ENCODE peak calls at places on chromosomes 16 and 17, in seven cellular contexts. N is GM23338, Y is heart left ventricle, S is left ventricle myocardium inferior, D is stomach, V is HL-60, T is A549. B is an unnamed sample.

GRCh38 chr17:4764612-4765011 is 7.1 kb upstream of the TM4SF5 start:
- DNase-seq in N (no peak), Y (no peak), S (no peak), D (no peak), V (peak; percentile 49), T (no peak), B (no peak)

GRCh38 chr16:5791011-5791410 is 693.4 kb upstream of the EEF2KMT start:
- DNase-seq in N (no peak), Y (no peak), S (no peak), D (no peak), V (no peak), T (no peak), B (no peak)

GRCh38 chr16:398551-399277 is 1.7 kb downstream of the NME4 start:
- DNase-seq in N (peak; percentile 74), Y (no peak), S (no peak), D (no peak), V (no peak), T (no peak), B (peak; percentile 80)

GRCh38 chr17:1045456-1045855 is 48.5 kb downstream of the TIMM22 start:
- DNase-seq in N (no peak), Y (no peak), S (no peak), D (no peak), V (no peak), T (no peak), B (no peak)

GRCh38 chr17:82940226-82941020 is 100.6 kb upstream of the ZNF750 start:
- DNase-seq in N (no peak), Y (peak; percentile 13), S (peak; percentile 9), D (no peak), V (no peak), T (no peak), B (peak; percentile 78)

GRCh38 chr17:27420211-27420950 is 35.9 kb upstream of the KSR1 start:
- DNase-seq in N (no peak), Y (no peak), S (no peak), D (no peak), V (no peak), T (no peak), B (no peak)

GRCh38 chr16:76518791-76519190 is 241.6 kb downstream of the CNTNAP4 start:
- DNase-seq in N (peak; percentile 51), Y (no peak), S (no peak), D (no peak), V (no peak), T (no peak), B (no peak)

GRCh38 chr17:5291683-5292082 is 9.6 kb downstream of the RABEP1 start:
- DNase-seq in N (no peak), Y (no peak), S (no peak), D (no peak), V (no peak), T (no peak), B (no peak)

GRCh38 chr17:27824745-27825144 is 24.4 kb upstream of the NOS2 start:
- DNase-seq in N (no peak), Y (no peak), S (no peak), D (no peak), V (no peak), T (no peak), B (no peak)

DNA sequence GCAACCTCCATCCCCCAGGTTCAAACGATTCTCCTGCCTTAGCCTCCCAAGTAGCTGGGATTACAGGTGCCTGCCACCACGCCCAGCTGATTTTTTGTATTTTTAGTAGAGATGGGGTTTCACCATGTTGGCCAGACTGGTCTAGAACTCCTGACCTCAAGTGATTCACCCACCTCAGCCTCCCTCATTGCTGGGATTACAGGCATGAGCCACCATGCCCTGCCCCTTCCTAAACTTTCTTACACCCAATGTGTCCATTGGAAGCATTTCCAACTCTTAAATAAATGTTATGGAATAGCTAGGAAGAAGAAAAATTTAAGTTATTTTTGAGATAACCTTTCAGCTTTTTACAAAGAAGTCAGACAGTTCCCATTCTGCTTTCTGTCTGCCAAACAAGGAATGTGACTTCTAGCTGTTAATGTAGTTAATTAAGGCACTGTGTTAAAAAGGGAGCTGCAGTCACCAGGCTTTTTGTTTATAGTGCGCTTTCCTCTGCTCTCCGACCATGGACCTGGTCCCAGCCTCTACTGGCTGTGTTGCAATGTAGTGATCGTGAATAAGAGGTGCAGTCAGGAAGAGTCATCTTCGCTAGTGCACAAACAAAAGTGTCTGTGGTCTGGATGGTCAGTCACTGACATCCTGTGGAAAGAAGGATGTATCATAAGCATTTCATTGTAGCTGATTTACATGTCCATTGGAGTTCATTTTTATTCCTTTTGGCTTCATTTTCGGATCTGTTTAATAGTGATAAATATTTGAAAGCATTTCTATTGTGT is 39.7 kb downstream of the USP10 start:
- DNase-seq in N (no peak), Y (no peak), S (no peak), D (no peak), V (no peak), T (no peak), B (peak; percentile 88)
- TF ChIP-seq CTCF in N (no peak), Y (no peak), S (no peak), D (no peak), V (no peak), T (no peak), B (no peak)

DNA sequence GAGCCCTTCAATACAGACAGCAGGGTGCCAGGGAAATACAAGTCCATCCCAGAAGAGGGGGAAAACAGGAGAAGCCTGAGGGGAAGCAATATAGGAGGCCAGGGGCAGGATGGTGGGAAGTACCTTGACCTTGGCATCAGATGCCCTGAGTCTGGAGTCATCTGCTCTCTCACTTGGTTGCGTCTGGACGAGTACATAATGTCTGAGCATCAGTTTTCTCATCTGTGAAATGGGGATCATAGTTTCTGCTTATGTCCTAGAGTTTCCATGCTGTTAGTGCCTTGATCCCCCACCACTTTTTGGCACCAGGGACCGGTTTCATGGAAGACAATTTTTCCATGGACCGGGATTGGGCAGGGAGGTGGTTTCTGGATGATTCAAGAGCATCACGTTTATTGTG is 2.3 kb downstream of the STAT5A start:
- DNase-seq in N (no peak), Y (no peak), S (no peak), D (no peak), V (no peak), T (no peak), B (peak; percentile 73)
- H3K27ac ChIP-seq in N (no peak overlapping the region), Y (no peak overlapping the region), S (peak overlapping the region; percentile 27), D (no peak overlapping the region), V (no peak overlapping the region), T (no peak overlapping the region), B (no peak overlapping the region)

DNA sequence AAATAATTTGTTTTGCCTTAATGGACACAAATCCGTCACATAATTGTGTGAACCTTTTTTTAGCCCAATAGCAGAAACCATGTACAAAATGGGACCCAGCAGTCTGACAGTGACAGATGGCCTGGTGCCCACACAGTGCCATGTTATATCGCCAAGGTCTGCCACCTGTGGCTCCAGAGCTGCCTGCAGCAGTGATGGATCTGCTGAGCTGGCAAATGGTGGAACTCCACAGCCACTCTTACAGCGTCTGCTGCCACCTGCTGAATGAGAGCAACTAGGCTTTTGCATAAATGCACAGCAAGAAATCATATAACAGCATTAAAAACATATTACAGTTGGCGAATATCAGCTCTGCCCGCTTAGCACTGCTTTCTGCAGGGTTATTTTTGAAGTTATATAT is 59.4 kb downstream of the NUP93 start:
- DNase-seq in N (no peak), Y (peak; percentile 19), S (no peak), D (peak; percentile 73), V (peak; percentile 66), T (peak; percentile 80), B (no peak)
- TF ChIP-seq CTCF in N (peak; percentile 56), Y (peak; percentile 31), S (peak; percentile 59), D (peak; percentile 16), V (peak; percentile 27), T (peak; percentile 63), B (peak; percentile 62)

GRCh38 chr17:80855196-80855967 is 136.3 kb upstream of the CHMP6 start:
- DNase-seq in N (no peak), Y (no peak), S (no peak), D (no peak), V (no peak), T (no peak), B (peak; percentile 19)

GRCh38 chr17:80856863-80857488 is 134.7 kb upstream of the CHMP6 start:
- DNase-seq in N (no peak), Y (no peak), S (no peak), D (no peak), V (no peak), T (no peak), B (peak; percentile 35)

GRCh38 chr17:80854220-80854619 is 137.4 kb upstream of the CHMP6 start:
- DNase-seq in N (no peak), Y (no peak), S (no peak), D (no peak), V (no peak), T (no peak), B (no peak)

GRCh38 chr17:80857721-80858171 is 133.9 kb upstream of the CHMP6 start:
- DNase-seq in N (no peak), Y (no peak), S (no peak), D (no peak), V (no peak), T (no peak), B (peak; percentile 36)

GRCh38 chr17:80855968-80856862 is 135.4 kb upstream of the CHMP6 start:
- DNase-seq in N (no peak), Y (no peak), S (no peak), D (peak; percentile 50), V (peak; percentile 84), T (peak; percentile 93), B (peak; percentile 96)
- H3K27ac ChIP-seq in N (no peak overlapping the region), Y (no peak overlapping the region), S (no peak overlapping the region), D (peak overlapping the region; percentile 60), V (peak overlapping the region; percentile 60), T (peak overlapping the region; percentile 77), B (peak overlapping the region; percentile 100)

DNA sequence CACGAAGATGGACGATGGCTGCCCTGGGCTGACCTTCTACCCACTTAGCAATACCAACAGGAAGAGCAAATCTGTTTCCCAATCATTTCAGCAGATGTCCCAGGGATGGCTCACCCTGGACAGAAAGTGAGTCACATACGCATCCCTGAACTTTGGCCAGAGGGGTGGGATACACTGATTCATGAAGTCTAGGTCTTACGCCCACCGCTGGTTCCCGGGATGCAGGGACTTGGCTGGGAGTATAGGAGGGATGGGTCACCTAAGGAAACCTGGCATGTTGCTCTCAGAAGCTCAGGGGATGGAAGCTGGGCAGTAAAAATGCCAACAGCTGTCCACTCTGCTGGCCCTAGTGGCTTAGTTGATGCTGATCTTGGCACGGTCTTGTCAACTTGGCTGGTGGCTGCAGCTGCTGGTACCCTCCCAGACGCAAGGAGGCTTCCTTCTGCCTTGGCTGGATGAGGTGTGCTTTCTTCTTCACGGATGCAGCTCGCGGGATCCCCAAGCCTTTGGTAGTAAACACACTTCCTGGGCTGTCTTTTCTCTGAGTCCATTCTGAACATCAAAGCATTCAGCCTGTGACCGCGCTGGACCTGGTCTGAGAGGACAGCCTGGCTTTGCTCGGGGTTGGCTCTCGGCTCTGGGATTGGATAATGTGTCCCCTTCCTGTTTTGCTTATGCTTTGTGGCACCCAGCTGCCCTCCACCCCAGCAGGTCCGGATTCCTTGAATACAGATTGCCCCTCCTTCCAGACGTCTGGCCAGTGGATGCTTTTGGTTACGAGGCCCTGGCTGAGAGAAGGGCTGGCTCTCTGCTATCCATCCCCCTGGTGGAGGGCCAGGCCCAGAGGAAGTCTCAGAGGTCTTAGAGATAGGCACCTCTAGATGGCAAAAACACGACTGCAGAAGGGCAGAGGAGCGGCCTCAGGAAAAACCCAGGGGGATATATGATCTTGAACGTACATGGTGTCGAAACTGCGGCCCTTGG is 71.5 kb downstream of the RAP1GAP2 start:
- DNase-seq in N (peak; percentile 90), Y (no peak), S (no peak), D (no peak), V (no peak), T (peak; percentile 79), B (peak; percentile 93)
- TF ChIP-seq CTCF in N (peak; percentile 34), Y (no peak), S (no peak), D (no peak), V (no peak), T (no peak), B (peak; percentile 19)